ENCODE peak calls at places on chromosomes 11 and 22, in seven cellular contexts. H, X, A, I, L, W and U are unnamed samples.

GRCh38 chr22:44049369-44050231 is 25.5 kb downstream of the PARVB start:
- DNase-seq in H (no peak), I (no peak), A (no peak), X (no peak), L (no peak), W (no peak), U (no peak)

GRCh38 chr11:19432370-19433163 is 191.8 kb upstream of the E2F8 start:
- DNase-seq in W (peak; percentile 50), X (peak; percentile 69), L (no peak), I (no peak), H (peak; percentile 58), A (no peak), U (no peak)

GRCh38 chr22:20238567-20239062 is 29.5 kb downstream of the RTN4R start:
- DNase-seq in H (no peak), L (peak; percentile 66), A (peak; percentile 1), I (peak; percentile 41), W (peak; percentile 16), X (no peak), U (peak; percentile 100)

GRCh38 chr11:35303596-35304392 is 115.6 kb downstream of the SLC1A2 start:
- DNase-seq in W (peak; percentile 90), X (peak; percentile 94), I (peak; percentile 52), L (no peak), H (peak; percentile 11), A (peak; percentile 59), U (peak; percentile 43)

GRCh38 chr11:66216911-66217310 is 51.5 kb upstream of the RAB1B start:
- DNase-seq in X (no peak), L (no peak), H (no peak), I (no peak), W (no peak), A (no peak), U (no peak)

GRCh38 chr11:1307998-1308744 is 1.3 kb downstream of the TOLLIP start:
- DNase-seq in A (no peak), X (no peak), L (no peak), W (peak; percentile 28), H (no peak), I (no peak), U (no peak)

GRCh38 chr11:26522912-26523610 is 49.0 kb downstream of the MUC15 start:
- DNase-seq in W (peak; percentile 63), L (no peak), X (no peak), H (peak; percentile 7), I (peak; percentile 32), A (no peak), U (no peak)

GRCh38 chr11:124748100-124748418 is 4.0 kb downstream of the VSIG2 start:
- DNase-seq in L (no peak), W (no peak), H (no peak), A (no peak), X (no peak), I (no peak), U (no peak)

GRCh38 chr22:38032681-38033521 is 24.3 kb upstream of the PICK1 start:
- DNase-seq in W (peak; percentile 44), I (peak; percentile 51), H (peak; percentile 74), L (no peak), A (peak; percentile 22), X (peak; percentile 51), U (peak; percentile 51)

GRCh38 chr11:14971865-14972580 is at the start of gene CALCA:
- DNase-seq in H (no peak), L (no peak), W (no peak), X (no peak), I (no peak), A (no peak), U (no peak)

GRCh38 chr11:46686886-46687810 is 13.3 kb downstream of the ARHGAP1 start:
- DNase-seq in I (no peak), L (no peak), X (peak; percentile 73), H (peak; percentile 37), W (peak; percentile 98), A (no peak), U (no peak)